ENCODE peak calls at places on chromosomes 7 and 10, in seven cellular contexts. One of them, this sample, is unnamed.

GRCh38 chr10:19640864-19641263 is 175.4 kb upstream of the PLXDC2 start:
- DNase-seq in AG10803: no peak
- DNase-seq in left ventricle myocardium inferior: no peak
- DNase-seq in tibial artery: no peak
- DNase-seq in activated B cell treated with CpG ODN at 0.5 μM for 24 hours: no peak
- DNase-seq in astrocyte of the cerebellum: no peak
- DNase-seq in GM10248: no peak
- DNase-seq in this sample: no peak

GRCh38 chr10:51886438-51887068 is 187.2 kb upstream of the CSTF2T start:
- DNase-seq in AG10803: peak; percentile 74
- DNase-seq in GM10248: no peak
- DNase-seq in astrocyte of the cerebellum: no peak
- DNase-seq in tibial artery: no peak
- DNase-seq in left ventricle myocardium inferior: no peak
- DNase-seq in activated B cell treated with CpG ODN at 0.5 μM for 24 hours: no peak
- DNase-seq in this sample: peak; percentile 59

GRCh38 chr7:138935438-138936079 is 45.6 kb downstream of the KIAA1549 start:
- DNase-seq in astrocyte of the cerebellum: peak; percentile 31
- DNase-seq in AG10803: peak; percentile 84
- DNase-seq in left ventricle myocardium inferior: no peak
- DNase-seq in tibial artery: no peak
- DNase-seq in GM10248: no peak
- DNase-seq in activated B cell treated with CpG ODN at 0.5 μM for 24 hours: no peak
- DNase-seq in this sample: peak; percentile 49

GRCh38 chr10:116281780-116282179 is 8.8 kb upstream of the GFRA1 start:
- DNase-seq in AG10803: peak; percentile 31
- DNase-seq in GM10248: no peak
- DNase-seq in tibial artery: no peak
- DNase-seq in left ventricle myocardium inferior: no peak
- DNase-seq in astrocyte of the cerebellum: no peak
- DNase-seq in activated B cell treated with CpG ODN at 0.5 μM for 24 hours: no peak
- DNase-seq in this sample: no peak

GRCh38 chr10:92200564-92200963 is 90.3 kb downstream of the CPEB3 start:
- DNase-seq in activated B cell treated with CpG ODN at 0.5 μM for 24 hours: no peak
- DNase-seq in astrocyte of the cerebellum: no peak
- DNase-seq in left ventricle myocardium inferior: no peak
- DNase-seq in GM10248: no peak
- DNase-seq in AG10803: no peak
- DNase-seq in tibial artery: no peak
- DNase-seq in this sample: no peak

GRCh38 chr7:132872034-132872433 is 209.9 kb downstream of the CHCHD3 start:
- DNase-seq in astrocyte of the cerebellum: no peak
- DNase-seq in tibial artery: no peak
- DNase-seq in activated B cell treated with CpG ODN at 0.5 μM for 24 hours: no peak
- DNase-seq in left ventricle myocardium inferior: no peak
- DNase-seq in GM10248: no peak
- DNase-seq in AG10803: no peak
- DNase-seq in this sample: no peak

GRCh38 chr10:92801978-92802872 is 46.1 kb upstream of the EXOC6 start:
- DNase-seq in left ventricle myocardium inferior: no peak
- DNase-seq in tibial artery: no peak
- DNase-seq in AG10803: no peak
- DNase-seq in activated B cell treated with CpG ODN at 0.5 μM for 24 hours: no peak
- DNase-seq in astrocyte of the cerebellum: no peak
- DNase-seq in GM10248: no peak
- DNase-seq in this sample: no peak

GRCh38 chr7:122675011-122675410 is 23.9 kb downstream of the RNF133 start:
- DNase-seq in tibial artery: no peak
- DNase-seq in AG10803: no peak
- DNase-seq in activated B cell treated with CpG ODN at 0.5 μM for 24 hours: no peak
- DNase-seq in GM10248: no peak
- DNase-seq in astrocyte of the cerebellum: no peak
- DNase-seq in left ventricle myocardium inferior: no peak
- DNase-seq in this sample: no peak

GRCh38 chr7:54245046-54245445 is 297.1 kb upstream of the VSTM2A start:
- DNase-seq in astrocyte of the cerebellum: no peak
- DNase-seq in GM10248: no peak
- DNase-seq in left ventricle myocardium inferior: no peak
- DNase-seq in AG10803: no peak
- DNase-seq in tibial artery: no peak
- DNase-seq in activated B cell treated with CpG ODN at 0.5 μM for 24 hours: no peak
- DNase-seq in this sample: no peak

GRCh38 chr10:123901621-123902020 is 10.0 kb upstream of the CPXM2 start:
- DNase-seq in left ventricle myocardium inferior: no peak
- DNase-seq in GM10248: no peak
- DNase-seq in astrocyte of the cerebellum: no peak
- DNase-seq in AG10803: no peak
- DNase-seq in tibial artery: no peak
- DNase-seq in activated B cell treated with CpG ODN at 0.5 μM for 24 hours: no peak
- DNase-seq in this sample: no peak

GRCh38 chr7:80428161-80429054 is 83.5 kb downstream of the GNAT3 start:
- DNase-seq in AG10803: peak; percentile 71
- DNase-seq in GM10248: peak; percentile 17
- DNase-seq in activated B cell treated with CpG ODN at 0.5 μM for 24 hours: no peak
- DNase-seq in astrocyte of the cerebellum: peak; percentile 62
- DNase-seq in tibial artery: no peak
- DNase-seq in left ventricle myocardium inferior: no peak
- DNase-seq in this sample: no peak

DNA sequence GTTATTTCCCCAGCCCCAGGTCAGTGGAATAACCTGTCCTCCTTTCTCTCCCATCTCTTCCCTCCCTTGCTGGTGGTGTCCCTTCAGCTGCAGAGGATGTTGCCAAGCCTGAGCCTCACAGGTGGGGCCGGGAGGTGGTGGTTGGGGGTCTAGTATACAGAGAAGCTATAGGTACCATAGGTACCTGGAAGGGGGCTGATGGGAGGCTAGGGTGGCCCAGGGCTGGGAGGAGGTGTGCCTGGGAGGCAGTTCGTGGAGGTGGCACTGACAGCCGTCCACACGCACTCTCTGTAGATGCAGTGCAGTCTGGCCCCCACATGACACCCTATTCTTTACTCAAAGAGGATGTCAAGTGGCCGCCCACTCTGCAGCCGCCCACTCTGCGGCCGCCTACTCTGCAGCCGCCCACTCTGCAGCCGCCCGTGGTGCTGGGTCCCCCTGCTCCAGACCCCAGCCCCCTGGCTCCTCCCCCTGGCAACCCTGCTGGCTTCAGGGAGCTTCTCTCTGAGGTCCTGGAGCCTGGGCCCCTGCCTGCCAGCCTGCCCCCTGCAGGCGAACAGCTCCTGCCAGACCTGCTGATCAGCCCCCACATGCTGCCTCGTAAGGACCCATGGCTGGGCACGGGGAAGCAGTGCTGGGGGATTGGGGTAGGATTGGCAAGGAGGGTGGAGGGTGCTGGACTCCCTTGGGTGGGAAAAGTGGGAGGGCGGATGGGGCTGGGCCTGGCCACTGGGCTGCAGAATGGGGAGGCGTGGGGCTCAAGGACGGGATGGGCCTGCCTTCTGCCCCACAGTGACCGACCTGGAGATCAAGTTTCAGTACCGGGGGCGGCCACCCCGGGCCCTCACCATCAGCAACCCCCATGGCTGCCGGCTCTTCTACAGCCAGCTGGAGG is 9.5 kb downstream of the IRF5 start:
- DNase-seq in AG10803: no peak
- DNase-seq in GM10248: no peak
- DNase-seq in tibial artery: no peak
- DNase-seq in left ventricle myocardium inferior: no peak
- DNase-seq in activated B cell treated with CpG ODN at 0.5 μM for 24 hours: no peak
- DNase-seq in astrocyte of the cerebellum: no peak
- DNase-seq in this sample: no peak
- TF ChIP-seq CTCF in AG10803: no peak
- TF ChIP-seq CTCF in GM10248: peak; percentile 46
- TF ChIP-seq CTCF in tibial artery: no peak
- TF ChIP-seq CTCF in left ventricle myocardium inferior: peak; percentile 13
- TF ChIP-seq CTCF in activated B cell treated with CpG ODN at 0.5 μM for 24 hours: no peak
- TF ChIP-seq CTCF in astrocyte of the cerebellum: peak; percentile 6
- TF ChIP-seq CTCF in this sample: peak; percentile 2

DNA sequence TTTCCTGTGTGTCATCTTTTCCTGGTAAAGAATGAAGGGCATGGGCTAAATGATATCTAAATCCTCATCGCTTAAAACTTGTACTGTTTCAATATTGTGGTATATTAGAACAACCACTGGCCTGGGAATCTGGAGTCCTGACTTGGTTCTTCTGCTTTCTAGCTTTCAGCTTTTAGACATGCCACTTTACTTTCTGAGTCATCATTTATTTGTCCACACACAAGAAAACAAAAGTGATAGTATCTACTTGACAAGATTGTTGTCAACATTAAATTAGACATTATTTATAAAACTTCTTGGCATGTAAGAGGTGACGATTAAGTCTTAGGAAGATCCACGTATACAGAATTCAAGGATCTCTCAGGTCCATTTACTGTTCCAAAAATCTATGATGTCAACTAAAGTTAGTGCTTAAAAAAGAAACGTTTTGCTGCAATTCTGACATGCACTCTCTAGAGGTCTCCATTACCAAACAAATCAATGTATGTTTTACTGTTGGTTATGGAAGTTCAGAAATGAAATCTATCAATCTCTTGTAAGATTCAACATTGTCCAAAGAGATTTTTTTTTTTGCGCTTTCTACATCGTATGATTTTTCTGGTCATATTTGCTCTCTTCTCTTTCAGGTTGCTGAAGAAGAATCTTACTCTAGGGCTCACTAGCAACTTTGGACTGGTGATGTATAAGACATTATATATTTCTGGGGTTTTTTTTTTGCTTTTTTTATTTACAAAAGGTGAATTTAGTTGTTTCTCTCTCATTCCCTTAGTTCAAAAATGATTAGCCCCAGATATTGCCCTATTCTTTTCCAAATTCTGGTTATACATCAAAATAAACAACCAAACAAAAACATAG is 53.6 kb upstream of the DYNC1I1 start:
- DNase-seq in left ventricle myocardium inferior: no peak
- DNase-seq in activated B cell treated with CpG ODN at 0.5 μM for 24 hours: no peak
- DNase-seq in astrocyte of the cerebellum: no peak
- DNase-seq in AG10803: peak; percentile 21
- DNase-seq in GM10248: no peak
- DNase-seq in tibial artery: no peak
- DNase-seq in this sample: no peak
- TF ChIP-seq CTCF in left ventricle myocardium inferior: peak; percentile 52
- TF ChIP-seq CTCF in activated B cell treated with CpG ODN at 0.5 μM for 24 hours: no peak
- TF ChIP-seq CTCF in astrocyte of the cerebellum: peak; percentile 37
- TF ChIP-seq CTCF in AG10803: peak; percentile 59
- TF ChIP-seq CTCF in GM10248: peak; percentile 43
- TF ChIP-seq CTCF in tibial artery: peak; percentile 41
- TF ChIP-seq CTCF in this sample: peak; percentile 24

GRCh38 chr10:23341004-23341403 is 3.6 kb downstream of the C10orf67 start:
- DNase-seq in tibial artery: no peak
- DNase-seq in left ventricle myocardium inferior: no peak
- DNase-seq in activated B cell treated with CpG ODN at 0.5 μM for 24 hours: no peak
- DNase-seq in GM10248: no peak
- DNase-seq in astrocyte of the cerebellum: no peak
- DNase-seq in AG10803: no peak
- DNase-seq in this sample: no peak

GRCh38 chr10:23340346-23340745 is 4.3 kb downstream of the C10orf67 start:
- DNase-seq in activated B cell treated with CpG ODN at 0.5 μM for 24 hours: no peak
- DNase-seq in tibial artery: no peak
- DNase-seq in astrocyte of the cerebellum: no peak
- DNase-seq in left ventricle myocardium inferior: no peak
- DNase-seq in AG10803: no peak
- DNase-seq in GM10248: no peak
- DNase-seq in this sample: no peak

GRCh38 chr10:23337616-23338015 is 7.0 kb downstream of the C10orf67 start:
- DNase-seq in GM10248: no peak
- DNase-seq in tibial artery: no peak
- DNase-seq in left ventricle myocardium inferior: no peak
- DNase-seq in AG10803: no peak
- DNase-seq in activated B cell treated with CpG ODN at 0.5 μM for 24 hours: no peak
- DNase-seq in astrocyte of the cerebellum: no peak
- DNase-seq in this sample: no peak

GRCh38 chr10:23338886-23339285 is 5.7 kb downstream of the C10orf67 start:
- DNase-seq in activated B cell treated with CpG ODN at 0.5 μM for 24 hours: no peak
- DNase-seq in AG10803: no peak
- DNase-seq in astrocyte of the cerebellum: no peak
- DNase-seq in tibial artery: no peak
- DNase-seq in GM10248: no peak
- DNase-seq in left ventricle myocardium inferior: no peak
- DNase-seq in this sample: no peak

DNA sequence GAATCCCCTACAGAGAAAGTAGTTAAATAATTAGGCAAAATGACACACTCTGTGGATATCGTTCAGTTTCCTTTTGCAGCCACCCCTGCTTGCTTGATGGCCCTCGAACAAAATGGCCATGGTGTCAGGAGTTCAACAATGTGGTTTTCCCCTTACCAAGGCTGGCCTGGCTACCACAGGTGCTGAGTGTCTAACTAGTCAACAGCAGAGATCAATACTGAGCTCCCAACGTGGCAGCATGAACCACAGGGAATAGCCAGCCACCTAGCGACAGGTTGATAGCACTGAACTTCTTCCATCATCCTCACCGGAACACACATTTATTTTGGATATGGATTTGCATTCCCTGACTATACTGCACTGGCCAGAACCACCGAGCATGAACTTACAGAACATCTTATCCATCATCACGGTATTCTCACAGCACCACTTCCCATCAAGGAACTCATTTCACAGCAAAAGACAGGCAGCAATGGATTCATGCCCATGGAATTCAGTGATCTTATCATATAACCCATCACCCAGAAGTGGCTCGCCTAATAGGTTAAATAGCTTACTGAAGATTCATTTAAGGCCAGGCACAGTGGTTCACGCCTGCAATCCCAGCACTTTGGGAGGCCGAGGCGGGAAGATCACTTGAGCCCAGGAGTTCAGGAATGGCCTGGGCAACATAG is 6.3 kb downstream of the C10orf67 start:
- DNase-seq in astrocyte of the cerebellum: no peak
- DNase-seq in left ventricle myocardium inferior: no peak
- DNase-seq in GM10248: no peak
- DNase-seq in AG10803: peak; percentile 45
- DNase-seq in tibial artery: no peak
- DNase-seq in activated B cell treated with CpG ODN at 0.5 μM for 24 hours: no peak
- DNase-seq in this sample: peak; percentile 92
- TF ChIP-seq CTCF in astrocyte of the cerebellum: no peak
- TF ChIP-seq CTCF in left ventricle myocardium inferior: no peak
- TF ChIP-seq CTCF in GM10248: no peak
- TF ChIP-seq CTCF in AG10803: no peak
- TF ChIP-seq CTCF in tibial artery: no peak
- TF ChIP-seq CTCF in activated B cell treated with CpG ODN at 0.5 μM for 24 hours: no peak
- TF ChIP-seq CTCF in this sample: peak; percentile 9

GRCh38 chr10:43262902-43263466 is 3.9 kb downstream of the RASGEF1A start:
- DNase-seq in activated B cell treated with CpG ODN at 0.5 μM for 24 hours: no peak
- DNase-seq in left ventricle myocardium inferior: no peak
- DNase-seq in astrocyte of the cerebellum: no peak
- DNase-seq in AG10803: no peak
- DNase-seq in GM10248: peak; percentile 25
- DNase-seq in tibial artery: no peak
- DNase-seq in this sample: no peak

GRCh38 chr10:43264987-43265798 is 1.7 kb downstream of the RASGEF1A start:
- DNase-seq in GM10248: no peak
- DNase-seq in activated B cell treated with CpG ODN at 0.5 μM for 24 hours: no peak
- DNase-seq in astrocyte of the cerebellum: no peak
- DNase-seq in left ventricle myocardium inferior: no peak
- DNase-seq in tibial artery: no peak
- DNase-seq in AG10803: no peak
- DNase-seq in this sample: no peak

GRCh38 chr10:43264324-43264986 is 2.4 kb downstream of the RASGEF1A start:
- DNase-seq in GM10248: no peak
- DNase-seq in activated B cell treated with CpG ODN at 0.5 μM for 24 hours: no peak
- DNase-seq in tibial artery: no peak
- DNase-seq in left ventricle myocardium inferior: no peak
- DNase-seq in astrocyte of the cerebellum: no peak
- DNase-seq in AG10803: no peak
- DNase-seq in this sample: no peak

GRCh38 chr10:43262043-43262901 is 4.6 kb downstream of the RASGEF1A start:
- DNase-seq in AG10803: no peak
- DNase-seq in activated B cell treated with CpG ODN at 0.5 μM for 24 hours: no peak
- DNase-seq in astrocyte of the cerebellum: no peak
- DNase-seq in GM10248: no peak
- DNase-seq in left ventricle myocardium inferior: no peak
- DNase-seq in tibial artery: no peak
- DNase-seq in this sample: no peak

GRCh38 chr10:43263551-43264323 is 3.1 kb downstream of the RASGEF1A start:
- DNase-seq in left ventricle myocardium inferior: no peak
- DNase-seq in GM10248: no peak
- DNase-seq in activated B cell treated with CpG ODN at 0.5 μM for 24 hours: no peak
- DNase-seq in AG10803: no peak
- DNase-seq in tibial artery: no peak
- DNase-seq in astrocyte of the cerebellum: no peak
- DNase-seq in this sample: no peak
- TF ChIP-seq CTCF in left ventricle myocardium inferior: no peak
- TF ChIP-seq CTCF in GM10248: no peak
- TF ChIP-seq CTCF in activated B cell treated with CpG ODN at 0.5 μM for 24 hours: no peak
- TF ChIP-seq CTCF in AG10803: peak; percentile 6
- TF ChIP-seq CTCF in tibial artery: no peak
- TF ChIP-seq CTCF in astrocyte of the cerebellum: peak; percentile 35
- TF ChIP-seq CTCF in this sample: peak; percentile 1

This sample was measured in AG04449.